ENCODE peak calls at places on chromosomes 2 and 18, in four cellular contexts. Z, Y, W and M are unnamed samples.
A peak's percentile ranks its signal among the peaks of the same experiment; 100 is the strongest.

GRCh38 chr2:16664052-16664731 is 1.4 kb downstream of the CYRIA start:
- DNase-seq in Z (no peak), Y (peak; percentile 88), W (no peak), M (peak; percentile 48)

GRCh38 chr2:12619975-12620374 is 96.8 kb upstream of the TRIB2 start:
- DNase-seq in Z (no peak), Y (no peak), W (no peak), M (no peak)

GRCh38 chr2:109482371-109482841 is 131.4 kb downstream of the SEPTIN10 start:
- DNase-seq in Z (no peak), Y (no peak), W (no peak), M (no peak)

GRCh38 chr18:58723810-58724602 is 52.7 kb downstream of the MALT1 start:
- DNase-seq in Z (no peak), Y (no peak), W (no peak), M (no peak)

GRCh38 chr18:12990128-12990485 is 1.1 kb upstream of the CEP192 start:
- DNase-seq in Z (no peak), Y (no peak), W (no peak), M (no peak)

GRCh38 chr18:69845588-69846506 is 101.8 kb downstream of the CD226 start:
- DNase-seq in Z (no peak), Y (no peak), W (no peak), M (peak; percentile 12)

GRCh38 chr2:186484062-186484735 is 1.9 kb upstream of the ZC3H15 start:
- DNase-seq in Z (no peak), Y (no peak), W (no peak), M (no peak)

GRCh38 chr2:216574046-216574445 is 59.2 kb upstream of the IGFBP2 start:
- DNase-seq in Z (no peak), Y (no peak), W (no peak), M (no peak)

GRCh38 chr2:171281116-171281515 is 120.4 kb upstream of the TLK1 start:
- DNase-seq in Z (no peak), Y (no peak), W (no peak), M (no peak)

GRCh38 chr2:102294802-102295489 is 16.4 kb upstream of the IL1RL1 start:
- DNase-seq in Z (no peak), Y (no peak), W (no peak), M (no peak)

GRCh38 chr18:595571-595970 is 1.2 kb upstream of the CLUL1 start:
- DNase-seq in Z (no peak), Y (no peak), W (no peak), M (no peak)

GRCh38 chr2:221429741-221430491 is 142.2 kb downstream of the EPHA4 start:
- DNase-seq in Z (peak; percentile 43), Y (peak; percentile 88), W (no peak), M (peak; percentile 19)

GRCh38 chr18:55419939-55420664 is 167.9 kb downstream of the TCF4 start:
- DNase-seq in Z (no peak), Y (no peak), W (no peak), M (no peak)

GRCh38 chr2:180694445-180695421 is 285.7 kb upstream of the UBE2E3 start:
- DNase-seq in Z (no peak), Y (no peak), W (no peak), M (no peak)

GRCh38 chr2:5696741-5697521 is 4.7 kb downstream of the SOX11 start:
- DNase-seq in Z (no peak), Y (peak; percentile 70), W (peak; percentile 79), M (no peak)

GRCh38 chr2:42575458-42576064 is 7.1 kb downstream of the MTA3 start:
- DNase-seq in Z (no peak), Y (no peak), W (no peak), M (no peak)

GRCh38 chr18:74115046-74115445 is 32.6 kb downstream of the FBXO15 start:
- DNase-seq in Z (no peak), Y (no peak), W (no peak), M (no peak)

GRCh38 chr2:158214431-158214830 is 112.8 kb downstream of the UPP2 start:
- DNase-seq in Z (no peak), Y (no peak), W (no peak), M (no peak)

GRCh38 chr2:108215794-108216211 is 24.0 kb upstream of the SULT1C3 start:
- DNase-seq in Z (peak; percentile 56), Y (no peak), W (no peak), M (peak; percentile 27)

GRCh38 chr18:67651438-67651837 is 134.9 kb upstream of the DSEL start:
- DNase-seq in Z (no peak), Y (no peak), W (no peak), M (no peak)

GRCh38 chr2:222481941-222482340 is 57.6 kb downstream of the SGPP2 start:
- DNase-seq in Z (no peak), Y (no peak), W (no peak), M (no peak)

GRCh38 chr2:37711831-37712230 is 40.4 kb upstream of the CDC42EP3 start:
- DNase-seq in Z (no peak), Y (no peak), W (no peak), M (no peak)

GRCh38 chr18:4142876-4143275 is 312.2 kb downstream of the DLGAP1 start:
- DNase-seq in Z (no peak), Y (no peak), W (no peak), M (no peak)

GRCh38 chr2:119371111-119371510 is 4.3 kb downstream of the DBI start:
- DNase-seq in Z (no peak), Y (peak; percentile 76), W (no peak), M (no peak)

GRCh38 chr2:197198890-197199289 is 111.7 kb downstream of the ANKRD44 start:
- DNase-seq in Z (peak; percentile 68), Y (no peak), W (no peak), M (peak; percentile 79)
- TF ChIP-seq EP300 in Z (no peak), Y (no peak), W (no peak), M (no peak)

GRCh38 chr2:241092677-241093076 is 9.4 kb downstream of the MTERF4 start:
- DNase-seq in Z (no peak), Y (no peak), W (no peak), M (no peak)
- H3K36me3 ChIP-seq in Z (peaks cover 100% of the 10 kb centered on the region), Y (peaks cover 99% of the 10 kb centered on the region), W (peaks cover 17% of the 10 kb centered on the region), M (no peaks in the 10 kb centered on the region)

GRCh38 chr2:230793573-230794359 is 71.0 kb upstream of the ITM2C start:
- DNase-seq in Z (peak; percentile 70), Y (peak; percentile 92), W (no peak), M (peak; percentile 70)
- TF ChIP-seq POLR2AphosphoS5 in Z (peak; percentile 88), Y (peak; percentile 77), W (no peak), M (peak; percentile 86)

GRCh38 chr18:78790960-78791359 is 188.7 kb upstream of the SALL3 start:
- DNase-seq in Z (no peak), Y (peak; percentile 34), W (no peak), M (no peak)

GRCh38 chr18:78792736-78793135 is 186.9 kb upstream of the SALL3 start:
- DNase-seq in Z (no peak), Y (peak; percentile 53), W (no peak), M (no peak)

GRCh38 chr18:78792094-78792493 is 187.5 kb upstream of the SALL3 start:
- DNase-seq in Z (no peak), Y (peak; percentile 33), W (no peak), M (no peak)

GRCh38 chr18:78794031-78794430 is 185.6 kb upstream of the SALL3 start:
- DNase-seq in Z (no peak), Y (peak; percentile 36), W (no peak), M (no peak)

DNA sequence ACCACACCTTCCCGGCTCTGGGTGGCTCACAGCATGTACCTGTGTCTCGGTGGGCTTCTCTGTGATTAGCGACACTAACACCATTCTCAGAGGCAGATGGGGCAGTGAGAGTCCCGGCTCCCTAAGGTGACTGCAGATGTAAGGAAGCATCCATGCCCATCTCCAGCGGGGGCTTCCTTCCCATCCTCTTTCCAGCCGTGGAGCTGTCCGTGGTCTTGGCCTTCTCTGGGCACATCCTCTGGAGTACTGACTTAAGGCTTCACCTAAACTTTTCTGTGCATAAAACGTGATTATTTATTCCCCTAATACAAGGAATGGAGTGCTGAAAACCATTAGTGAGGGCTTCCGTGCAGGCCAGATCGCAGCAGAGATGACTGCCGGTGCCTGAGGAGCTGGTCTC is 186.3 kb upstream of the SALL3 start:
- DNase-seq in Z (no peak), Y (peak; percentile 36), W (no peak), M (no peak)
- TF ChIP-seq EP300 in Z (no peak), Y (no peak), W (no peak), M (no peak)

DNA sequence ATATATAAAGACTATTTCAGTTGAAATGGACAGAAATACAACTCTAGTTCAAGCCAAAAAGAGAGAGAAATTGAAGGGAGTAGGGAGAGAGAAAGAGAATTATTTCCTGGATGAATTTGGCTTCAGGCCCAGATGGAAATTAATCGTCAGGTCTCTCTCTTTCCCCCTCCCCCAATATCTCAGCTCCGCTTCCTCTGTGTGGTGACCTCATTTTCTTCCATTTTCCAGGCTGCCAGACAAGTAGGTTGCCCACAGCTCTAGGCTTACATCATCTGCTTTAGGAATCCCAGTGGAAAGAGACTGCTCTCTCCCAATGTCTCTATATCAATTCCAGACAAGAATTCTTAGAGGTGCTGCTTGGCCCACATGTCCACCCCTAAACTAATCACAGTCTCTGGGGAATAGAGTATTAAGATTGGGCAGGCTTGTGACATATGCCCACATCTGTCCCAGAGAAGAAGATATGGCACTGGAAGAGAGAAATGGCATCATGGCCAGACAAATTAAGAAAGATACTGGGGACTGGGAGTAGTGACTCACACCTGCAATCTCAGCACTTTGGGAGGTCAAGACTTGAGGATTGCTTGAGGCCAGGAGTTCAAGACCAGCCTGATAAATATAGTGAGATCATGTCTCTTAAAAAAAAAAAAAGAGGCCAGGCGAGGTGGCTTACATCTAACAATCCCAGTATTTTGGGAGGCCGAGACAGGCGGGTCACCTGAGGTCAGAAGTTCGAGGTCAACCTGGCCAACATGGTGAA is 37.2 kb upstream of the CFAP36 start:
- DNase-seq in Z (no peak), Y (no peak), W (no peak), M (no peak)
- H3K36me3 ChIP-seq in Z (no peaks in the 10 kb centered on the region), Y (no peaks in the 10 kb centered on the region), W (no peaks in the 10 kb centered on the region), M (no peaks in the 10 kb centered on the region)